ENCODE peak calls at places on chromosomes 16 and 17, in four cellular contexts. K, U, V and O are unnamed samples.

GRCh38 chr17:70834039-70834438 is 664.7 kb downstream of the KCNJ2 start:
- DNase-seq in K (no peak), U (no peak), V (no peak), O (no peak)

GRCh38 chr16:24488045-24488444 is 51.3 kb upstream of the RBBP6 start:
- DNase-seq in K (no peak), U (no peak), V (no peak), O (peak; percentile 9)

GRCh38 chr17:58184986-58185761 is 7.4 kb upstream of the EPX start:
- DNase-seq in K (no peak), U (no peak), V (no peak), O (no peak)

GRCh38 chr17:7557825-7558543 is 566 bp upstream of the TNFSF13 start:
- DNase-seq in U (peak; percentile 64), V (no peak), K (peak; percentile 99), O (peak; percentile 97)

GRCh38 chr17:80826955-80827645 is 164.5 kb upstream of the CHMP6 start:
- DNase-seq in K (peak; percentile 86), U (peak; percentile 99), V (no peak), O (peak; percentile 63)

GRCh38 chr16:88303890-88304819 is 78.6 kb upstream of the ZNF469 start:
- DNase-seq in V (no peak), U (peak; percentile 95), K (peak; percentile 73), O (no peak)

GRCh38 chr17:47802341-47803022 is 19.1 kb downstream of the OSBPL7 start:
- DNase-seq in U (peak; percentile 54), V (peak; percentile 64), K (no peak), O (no peak)

GRCh38 chr16:9012848-9013507 is 49.3 kb upstream of the USP7 start:
- DNase-seq in K (no peak), V (no peak), U (no peak), O (no peak)

GRCh38 chr16:75206749-75207451 is at the start of gene CTRB2:
- DNase-seq in K (peak; percentile 71), U (no peak), V (no peak), O (no peak)

GRCh38 chr17:27576429-27577123 is 54.4 kb upstream of the LGALS9 start:
- DNase-seq in K (no peak), U (no peak), V (no peak), O (no peak)

GRCh38 chr16:75491876-75492275 is 3.4 kb downstream of the CHST6 start:
- DNase-seq in K (peak; percentile 33), U (no peak), V (no peak), O (no peak)

GRCh38 chr17:57530508-57530907 is 214.6 kb downstream of the CCDC182 start:
- DNase-seq in V (peak; percentile 37), K (no peak), U (no peak), O (no peak)

DNA sequence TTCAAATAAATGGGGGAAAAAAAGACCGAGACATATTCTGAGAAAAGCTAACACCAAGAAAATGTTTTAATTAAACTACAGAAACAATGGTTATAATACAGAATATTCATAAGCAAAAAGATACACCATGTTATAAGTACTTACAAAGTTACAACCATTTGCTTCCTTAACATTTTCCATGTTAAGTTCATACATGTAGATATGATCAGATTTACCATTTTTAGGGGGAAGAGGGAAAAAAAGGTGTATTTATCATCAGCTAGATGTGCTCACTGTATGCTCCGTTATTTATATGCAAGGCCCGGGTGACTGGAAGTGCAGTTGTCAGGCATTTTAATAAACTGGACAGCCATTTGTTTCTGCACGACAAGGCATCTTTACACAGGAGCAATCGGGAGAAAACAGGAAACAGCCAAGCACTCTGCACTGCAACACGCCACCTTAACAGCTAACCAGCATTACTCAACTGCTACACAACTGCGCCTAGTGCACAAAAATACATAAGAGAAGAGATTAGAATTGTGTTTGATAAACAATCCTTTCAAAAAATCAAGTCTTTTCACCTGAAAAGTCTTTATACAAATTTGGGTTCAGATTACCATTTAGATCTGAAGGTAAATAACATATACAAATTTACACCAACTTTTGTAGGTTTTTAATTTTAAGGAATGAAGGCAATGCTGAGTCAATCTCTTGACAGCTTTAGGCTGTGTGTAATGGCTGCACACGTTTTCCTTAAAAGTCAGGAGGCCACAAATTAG is 2.9 kb downstream of the SRSF2 start:
- DNase-seq in V (no peak), U (peak; percentile 58), K (no peak), O (no peak)
- H3K4me3 ChIP-seq in V (peak overlapping the region; percentile 88), U (peak overlapping the region; percentile 81), K (peak overlapping the region; percentile 98), O (peak overlapping the region; percentile 95)

DNA sequence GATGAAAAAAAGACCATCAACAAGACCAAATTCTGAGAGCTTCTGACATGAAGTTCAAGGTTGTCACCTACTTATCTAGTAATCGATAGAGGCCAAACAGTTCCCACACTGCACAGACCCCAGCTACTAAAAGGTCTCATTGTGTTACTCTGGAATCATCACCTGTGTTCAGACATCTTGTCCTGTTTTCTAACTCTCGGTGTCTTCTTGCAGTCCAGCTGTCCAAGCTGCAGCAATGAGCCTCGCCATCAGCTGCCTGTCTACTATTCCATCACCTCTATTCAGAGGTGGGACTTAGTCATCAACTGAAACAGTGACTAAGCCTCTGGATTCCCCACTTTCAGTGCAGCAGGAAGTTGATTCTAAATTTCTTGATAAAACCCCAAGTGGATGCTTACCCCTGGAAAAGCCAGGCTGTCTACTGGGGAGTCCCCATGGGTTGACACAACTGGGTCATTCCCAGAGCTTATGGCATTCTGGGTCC is 46.7 kb downstream of the HNF1B start:
- DNase-seq in U (peak; percentile 23), K (no peak), V (no peak), O (no peak)
- TF ChIP-seq CTCF in U (no peak), K (no peak), V (no peak), O (no peak)

GRCh38 chr17:55320594-55321506 is 56.1 kb downstream of the HLF start:
- DNase-seq in V (no peak), K (no peak), U (no peak), O (no peak)
- H3K4me3 ChIP-seq in V (no peak overlapping the region), K (no peak overlapping the region), U (no peak overlapping the region), O (peak overlapping the region; percentile 4)

GRCh38 chr17:63943745-63944144 is 11.6 kb upstream of the CD79B start:
- DNase-seq in V (no peak), U (no peak), K (no peak), O (no peak)
- TF ChIP-seq CTCF in V (peak; percentile 38), U (peak; percentile 14), K (no peak), O (no peak)

DNA sequence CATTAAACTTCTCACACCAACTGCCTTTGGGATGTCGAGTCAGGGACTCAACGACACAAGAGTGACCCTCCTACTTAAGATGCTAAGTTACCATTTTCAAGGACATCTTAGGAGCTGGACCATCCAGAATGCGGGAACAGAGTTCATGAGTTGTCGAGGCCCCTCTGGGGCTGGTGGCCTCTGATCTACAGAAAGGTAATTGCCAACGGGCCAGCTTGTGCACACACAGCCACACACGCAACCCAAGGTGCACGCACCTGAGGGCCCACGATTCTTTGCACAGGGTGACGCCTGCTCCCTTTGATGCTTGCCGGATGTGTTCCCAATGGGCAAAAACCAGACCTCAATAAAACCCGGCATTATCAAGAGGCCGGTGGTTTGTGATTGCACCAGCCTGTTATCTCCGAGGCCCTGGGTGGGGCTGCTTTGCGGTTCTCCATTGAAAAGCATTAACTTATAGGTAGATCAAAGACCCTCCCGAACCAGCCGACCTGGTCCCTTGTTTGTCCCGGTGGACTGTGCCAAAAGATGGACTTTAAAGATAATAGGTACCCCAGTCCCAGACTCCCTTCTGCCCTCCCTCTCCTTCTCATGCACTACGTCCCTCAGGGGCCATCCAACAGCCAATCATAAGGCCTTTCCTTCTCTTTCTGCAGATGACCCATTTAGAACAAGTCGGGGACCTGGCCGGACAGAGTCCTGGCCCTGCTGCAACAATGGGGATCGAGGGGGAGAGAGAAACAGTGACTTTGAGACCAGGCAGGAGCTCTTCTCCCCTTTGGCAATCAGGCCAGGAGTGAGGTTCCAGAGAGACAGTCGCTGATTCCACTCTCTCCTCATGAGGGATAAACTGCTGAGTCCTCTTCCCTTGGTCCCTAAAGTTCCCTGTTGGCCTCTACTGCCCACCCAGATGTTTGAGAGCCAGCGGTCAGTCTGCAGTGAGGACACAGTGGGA is 292.5 kb downstream of the SOX9 start:
- DNase-seq in U (no peak), K (no peak), V (no peak), O (no peak)
- H3K4me3 ChIP-seq in U (no peak overlapping the region), K (no peak overlapping the region), V (no peak overlapping the region), O (no peak overlapping the region)

DNA sequence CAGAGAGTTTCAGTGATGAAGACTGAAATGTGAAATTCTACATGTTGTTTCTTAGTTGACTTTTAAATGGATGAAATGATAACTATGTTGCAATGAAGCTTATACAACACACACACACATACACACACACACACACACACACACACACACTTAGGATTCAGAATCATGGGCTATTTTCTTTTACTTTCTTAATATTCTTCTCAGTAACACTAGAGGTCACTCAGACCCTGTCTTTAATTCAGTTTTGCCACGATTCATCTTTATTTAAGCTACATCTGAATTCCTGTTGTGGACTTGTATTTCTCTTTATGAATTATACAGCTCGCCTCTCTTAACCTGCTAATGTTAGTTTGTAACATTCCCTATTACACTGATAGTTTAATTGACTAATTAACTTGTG is 109.6 kb upstream of the GOT2 start:
- DNase-seq in U (peak; percentile 25), V (no peak), K (no peak), O (no peak)
- TF ChIP-seq CTCF in U (peak; percentile 13), V (no peak), K (no peak), O (peak; percentile 21)

DNA sequence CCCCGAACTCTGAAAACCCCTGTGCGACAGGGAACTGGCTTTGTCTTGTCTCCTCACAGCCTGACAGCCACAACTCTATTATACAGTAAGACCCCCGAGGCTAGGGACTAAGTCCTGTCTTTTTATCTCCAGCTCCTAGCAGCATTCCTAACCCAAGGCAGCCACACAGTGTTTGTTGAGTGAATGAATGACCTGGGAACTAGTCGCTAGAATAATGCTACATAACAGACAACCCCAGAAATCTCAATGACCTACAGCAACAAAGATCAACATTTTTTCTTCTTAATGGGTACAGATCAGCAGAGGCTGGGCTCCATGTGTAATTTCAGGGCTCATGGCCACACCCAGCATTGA is 71.4 kb upstream of the TNRC6C start:
- DNase-seq in V (no peak), K (no peak), U (no peak), O (no peak)
- H3K4me3 ChIP-seq in V (peak overlapping the region; percentile 54), K (no peak overlapping the region), U (no peak overlapping the region), O (peak overlapping the region; percentile 62)